ENCODE peak calls at places on chromosomes 16 and 17, in nine cellular contexts. One of them, this sample, is unnamed.
A peak's percentile ranks its signal among the peaks of the same experiment; 100 is the strongest.

GRCh38 chr16:70429888-70430666 is 8.8 kb downstream of the ST3GAL2 start:
- DNase-seq in stomach: no peak
- DNase-seq in right lobe of liver: no peak
- DNase-seq in prostate gland: no peak
- DNase-seq in tibial nerve: no peak
- DNase-seq in uterus: no peak
- DNase-seq in transverse colon: no peak
- DNase-seq in Peyer's patch: no peak
- DNase-seq in IMR-90: no peak
- DNase-seq in this sample: no peak

GRCh38 chr17:8420041-8420934 is 15.4 kb upstream of the NDEL1 start:
- DNase-seq in Peyer's patch: peak; percentile 82
- DNase-seq in uterus: no peak
- DNase-seq in tibial nerve: peak; percentile 50
- DNase-seq in IMR-90: peak; percentile 52
- DNase-seq in transverse colon: peak; percentile 71
- DNase-seq in right lobe of liver: peak; percentile 86
- DNase-seq in prostate gland: no peak
- DNase-seq in stomach: peak; percentile 94
- DNase-seq in this sample: no peak

GRCh38 chr16:84535408-84535807 is 30.9 kb upstream of the MEAK7 start:
- DNase-seq in stomach: no peak
- DNase-seq in Peyer's patch: no peak
- DNase-seq in right lobe of liver: no peak
- DNase-seq in transverse colon: no peak
- DNase-seq in prostate gland: no peak
- DNase-seq in uterus: no peak
- DNase-seq in tibial nerve: no peak
- DNase-seq in IMR-90: no peak
- DNase-seq in this sample: no peak

GRCh38 chr16:74667215-74667765 is 613 bp upstream of the RFWD3 start:
- DNase-seq in IMR-90: peak; percentile 3
- DNase-seq in tibial nerve: no peak
- DNase-seq in right lobe of liver: peak; percentile 41
- DNase-seq in prostate gland: no peak
- DNase-seq in transverse colon: peak; percentile 19
- DNase-seq in stomach: peak; percentile 34
- DNase-seq in Peyer's patch: peak; percentile 64
- DNase-seq in uterus: peak; percentile 24
- DNase-seq in this sample: no peak

GRCh38 chr17:58193641-58194259 is 1.2 kb downstream of the EPX start:
- DNase-seq in stomach: no peak
- DNase-seq in right lobe of liver: no peak
- DNase-seq in IMR-90: no peak
- DNase-seq in tibial nerve: no peak
- DNase-seq in uterus: no peak
- DNase-seq in prostate gland: no peak
- DNase-seq in transverse colon: no peak
- DNase-seq in Peyer's patch: no peak
- DNase-seq in this sample: no peak

GRCh38 chr17:69050999-69051775 is 9.5 kb downstream of the ABCA9 start:
- DNase-seq in Peyer's patch: no peak
- DNase-seq in prostate gland: no peak
- DNase-seq in transverse colon: no peak
- DNase-seq in IMR-90: peak; percentile 54
- DNase-seq in right lobe of liver: no peak
- DNase-seq in stomach: no peak
- DNase-seq in tibial nerve: no peak
- DNase-seq in uterus: no peak
- DNase-seq in this sample: no peak

GRCh38 chr16:52549011-52549692 is 2.2 kb upstream of the TOX3 start:
- DNase-seq in right lobe of liver: no peak
- DNase-seq in stomach: no peak
- DNase-seq in prostate gland: no peak
- DNase-seq in transverse colon: no peak
- DNase-seq in IMR-90: no peak
- DNase-seq in uterus: no peak
- DNase-seq in tibial nerve: no peak
- DNase-seq in Peyer's patch: no peak
- DNase-seq in this sample: peak; percentile 60

GRCh38 chr17:66751771-66752170 is 83.1 kb upstream of the CACNG5 start:
- DNase-seq in tibial nerve: no peak
- DNase-seq in right lobe of liver: no peak
- DNase-seq in prostate gland: no peak
- DNase-seq in stomach: no peak
- DNase-seq in transverse colon: no peak
- DNase-seq in IMR-90: no peak
- DNase-seq in Peyer's patch: no peak
- DNase-seq in uterus: no peak
- DNase-seq in this sample: no peak

GRCh38 chr16:76157629-76158028 is 119.6 kb upstream of the CNTNAP4 start:
- DNase-seq in uterus: no peak
- DNase-seq in stomach: no peak
- DNase-seq in prostate gland: no peak
- DNase-seq in tibial nerve: no peak
- DNase-seq in right lobe of liver: no peak
- DNase-seq in transverse colon: no peak
- DNase-seq in Peyer's patch: no peak
- DNase-seq in IMR-90: no peak
- DNase-seq in this sample: no peak

GRCh38 chr17:80103061-80103481 is 1.7 kb downstream of the GAA start:
- DNase-seq in tibial nerve: no peak
- DNase-seq in prostate gland: no peak
- DNase-seq in transverse colon: no peak
- DNase-seq in uterus: no peak
- DNase-seq in IMR-90: no peak
- DNase-seq in stomach: no peak
- DNase-seq in Peyer's patch: no peak
- DNase-seq in right lobe of liver: no peak
- DNase-seq in this sample: no peak

GRCh38 chr17:82170412-82170961 is 42.2 kb downstream of the CCDC57 start:
- DNase-seq in prostate gland: no peak
- DNase-seq in transverse colon: no peak
- DNase-seq in IMR-90: no peak
- DNase-seq in uterus: no peak
- DNase-seq in stomach: no peak
- DNase-seq in tibial nerve: peak; percentile 38
- DNase-seq in Peyer's patch: no peak
- DNase-seq in right lobe of liver: peak; percentile 60
- DNase-seq in this sample: no peak

GRCh38 chr17:19744922-19745757 is 3.0 kb downstream of the ALDH3A1 start:
- DNase-seq in uterus: peak; percentile 94
- DNase-seq in stomach: peak; percentile 96
- DNase-seq in tibial nerve: peak; percentile 99
- DNase-seq in prostate gland: peak; percentile 91
- DNase-seq in right lobe of liver: peak; percentile 87
- DNase-seq in Peyer's patch: peak; percentile 97
- DNase-seq in IMR-90: peak; percentile 55
- DNase-seq in transverse colon: peak; percentile 96
- DNase-seq in this sample: peak; percentile 97
- TF ChIP-seq POLR2A in uterus: no peak
- TF ChIP-seq POLR2A in stomach: no peak
- TF ChIP-seq POLR2A in tibial nerve: no peak
- TF ChIP-seq POLR2A in prostate gland: no peak
- TF ChIP-seq POLR2A in right lobe of liver: no peak
- TF ChIP-seq POLR2A in Peyer's patch: no peak
- TF ChIP-seq POLR2A in IMR-90: no peak
- TF ChIP-seq POLR2A in transverse colon: peak; percentile 10
- TF ChIP-seq POLR2A in this sample: no peak

GRCh38 chr17:33019161-33019560 is 27.5 kb downstream of the SPACA3 start:
- DNase-seq in IMR-90: no peak
- DNase-seq in prostate gland: no peak
- DNase-seq in uterus: no peak
- DNase-seq in Peyer's patch: no peak
- DNase-seq in stomach: no peak
- DNase-seq in right lobe of liver: no peak
- DNase-seq in tibial nerve: no peak
- DNase-seq in transverse colon: no peak
- DNase-seq in this sample: no peak

GRCh38 chr17:33023790-33024189 is 32.1 kb downstream of the SPACA3 start:
- DNase-seq in transverse colon: no peak
- DNase-seq in tibial nerve: no peak
- DNase-seq in right lobe of liver: no peak
- DNase-seq in prostate gland: no peak
- DNase-seq in IMR-90: no peak
- DNase-seq in stomach: no peak
- DNase-seq in Peyer's patch: no peak
- DNase-seq in uterus: no peak
- DNase-seq in this sample: no peak

GRCh38 chr17:33017366-33017765 is 25.7 kb downstream of the SPACA3 start:
- DNase-seq in right lobe of liver: no peak
- DNase-seq in Peyer's patch: no peak
- DNase-seq in uterus: no peak
- DNase-seq in tibial nerve: no peak
- DNase-seq in IMR-90: no peak
- DNase-seq in stomach: no peak
- DNase-seq in prostate gland: no peak
- DNase-seq in transverse colon: no peak
- DNase-seq in this sample: no peak

GRCh38 chr17:33024688-33025486 is 33.2 kb downstream of the SPACA3 start:
- DNase-seq in Peyer's patch: no peak
- DNase-seq in right lobe of liver: no peak
- DNase-seq in prostate gland: no peak
- DNase-seq in IMR-90: no peak
- DNase-seq in stomach: no peak
- DNase-seq in tibial nerve: no peak
- DNase-seq in uterus: no peak
- DNase-seq in transverse colon: no peak
- DNase-seq in this sample: no peak

DNA sequence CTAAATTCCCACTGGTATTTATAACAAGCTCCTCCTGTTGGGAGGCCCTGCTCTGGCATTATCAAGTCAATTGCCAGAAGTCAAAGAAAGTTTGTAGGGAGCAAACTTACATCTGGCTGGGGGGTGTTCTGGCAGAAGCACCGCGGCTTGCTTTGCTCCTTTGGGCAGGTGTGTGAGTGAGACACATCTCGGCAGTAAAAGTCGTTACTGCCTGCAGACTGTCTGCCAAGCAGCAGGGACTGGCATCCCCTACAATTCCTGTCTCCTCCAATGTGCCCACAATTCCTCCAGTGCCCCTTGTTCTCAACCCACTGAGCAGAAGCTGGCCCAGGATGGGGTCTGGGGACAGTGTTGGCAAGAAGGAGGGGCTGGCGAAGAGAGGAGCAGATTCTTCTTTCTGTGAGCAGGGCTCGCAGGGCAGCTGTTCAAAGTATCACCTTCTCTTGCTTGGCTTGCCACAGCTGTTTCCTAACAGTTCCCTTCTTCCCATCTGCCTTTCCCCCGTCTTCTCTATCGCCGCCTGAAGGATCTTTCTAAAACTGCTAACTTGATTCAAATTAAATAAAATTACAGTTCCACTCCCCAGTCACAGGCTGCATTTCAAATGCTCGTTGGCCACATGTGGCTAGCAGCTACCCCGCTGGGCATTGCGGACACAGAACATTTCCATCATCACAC is 30.2 kb downstream of the SPACA3 start:
- DNase-seq in Peyer's patch: no peak
- DNase-seq in uterus: no peak
- DNase-seq in stomach: no peak
- DNase-seq in right lobe of liver: no peak
- DNase-seq in IMR-90: peak; percentile 11
- DNase-seq in tibial nerve: no peak
- DNase-seq in prostate gland: no peak
- DNase-seq in transverse colon: no peak
- DNase-seq in this sample: no peak
- TF ChIP-seq CTCF in Peyer's patch: no peak
- TF ChIP-seq CTCF in uterus: no peak
- TF ChIP-seq CTCF in stomach: no peak
- TF ChIP-seq CTCF in right lobe of liver: no peak
- TF ChIP-seq CTCF in IMR-90: peak; percentile 14
- TF ChIP-seq CTCF in tibial nerve: no peak
- TF ChIP-seq CTCF in prostate gland: no peak
- TF ChIP-seq CTCF in transverse colon: no peak
- TF ChIP-seq CTCF in this sample: no peak

DNA sequence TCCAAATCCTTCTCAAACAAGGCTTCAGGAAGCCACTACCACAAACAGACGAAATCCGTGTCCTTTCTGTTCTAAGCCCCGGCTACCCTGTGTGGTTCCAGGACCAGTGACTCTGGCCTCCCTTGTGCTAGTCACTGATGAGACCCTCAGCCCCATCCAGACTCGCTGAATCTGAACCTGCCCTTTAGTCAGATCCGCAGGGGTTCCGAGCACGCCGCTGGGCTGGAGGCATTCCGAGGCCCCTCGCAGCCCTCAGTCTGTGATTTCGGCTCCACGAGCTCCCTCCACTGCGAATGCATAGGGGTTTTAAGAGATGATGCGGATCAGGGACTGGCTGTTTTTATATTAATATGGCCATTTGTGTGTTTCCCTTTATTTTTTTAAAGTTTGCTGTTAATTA is 292.7 kb downstream of the IRF8 start:
- DNase-seq in transverse colon: no peak
- DNase-seq in prostate gland: no peak
- DNase-seq in tibial nerve: no peak
- DNase-seq in IMR-90: no peak
- DNase-seq in uterus: no peak
- DNase-seq in Peyer's patch: no peak
- DNase-seq in stomach: no peak
- DNase-seq in right lobe of liver: no peak
- DNase-seq in this sample: no peak
- H3K27me3 ChIP-seq in transverse colon: peaks cover 22% of the 10 kb centered on the region
- H3K27me3 ChIP-seq in prostate gland: peaks cover 16% of the 10 kb centered on the region
- H3K27me3 ChIP-seq in tibial nerve: peaks cover 56% of the 10 kb centered on the region
- H3K27me3 ChIP-seq in IMR-90: peaks cover 1% of the 10 kb centered on the region
- H3K27me3 ChIP-seq in uterus: peaks cover 19% of the 10 kb centered on the region
- H3K27me3 ChIP-seq in Peyer's patch: no peaks in the 10 kb centered on the region
- H3K27me3 ChIP-seq in stomach: peaks cover 33% of the 10 kb centered on the region
- H3K27me3 ChIP-seq in right lobe of liver: no peaks in the 10 kb centered on the region
- H3K27me3 ChIP-seq in this sample: no peaks in the 10 kb centered on the region

GRCh38 chr16:8622315-8622656 is 788 bp downstream of the METTL22 start:
- DNase-seq in Peyer's patch: no peak
- DNase-seq in IMR-90: no peak
- DNase-seq in right lobe of liver: no peak
- DNase-seq in tibial nerve: no peak
- DNase-seq in uterus: no peak
- DNase-seq in transverse colon: no peak
- DNase-seq in prostate gland: no peak
- DNase-seq in stomach: no peak
- DNase-seq in this sample: no peak
- TF ChIP-seq POLR2A in Peyer's patch: no peak
- TF ChIP-seq POLR2A in IMR-90: no peak
- TF ChIP-seq POLR2A in right lobe of liver: no peak
- TF ChIP-seq POLR2A in tibial nerve: no peak
- TF ChIP-seq POLR2A in uterus: no peak
- TF ChIP-seq POLR2A in transverse colon: no peak
- TF ChIP-seq POLR2A in prostate gland: no peak
- TF ChIP-seq POLR2A in stomach: no peak
- TF ChIP-seq POLR2A in this sample: no peak

DNA sequence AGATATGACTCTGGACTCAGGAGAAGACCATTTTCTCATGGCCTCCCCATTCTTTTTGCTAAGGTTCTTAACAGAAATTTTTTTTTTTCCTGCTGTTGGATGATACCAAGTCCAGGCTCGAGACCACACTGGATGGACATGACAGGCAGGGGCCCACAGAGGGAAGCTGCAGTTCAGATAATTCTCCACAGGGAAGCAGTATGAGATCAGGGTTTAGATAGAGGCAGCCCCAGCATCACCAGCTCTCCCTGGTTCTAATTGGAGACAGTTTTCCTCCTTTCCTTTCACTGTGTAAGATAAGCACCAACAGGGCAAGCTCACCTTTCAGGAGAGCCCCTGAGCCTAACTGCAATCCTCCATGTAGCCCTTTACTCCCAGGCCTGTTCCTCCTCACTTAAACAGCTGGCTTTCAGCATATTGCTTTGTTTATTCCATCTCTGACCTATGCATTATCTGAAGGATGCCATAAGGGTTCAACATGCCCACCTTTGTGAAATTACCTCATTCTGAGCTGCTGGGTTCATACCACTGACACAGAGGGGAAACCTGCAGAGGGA is 108.1 kb downstream of the SNX11 start:
- DNase-seq in Peyer's patch: peak; percentile 57
- DNase-seq in right lobe of liver: no peak
- DNase-seq in tibial nerve: no peak
- DNase-seq in prostate gland: no peak
- DNase-seq in stomach: no peak
- DNase-seq in IMR-90: peak; percentile 28
- DNase-seq in uterus: no peak
- DNase-seq in transverse colon: peak; percentile 11
- DNase-seq in this sample: no peak
- TF ChIP-seq CTCF in Peyer's patch: peak; percentile 79
- TF ChIP-seq CTCF in right lobe of liver: peak; percentile 42
- TF ChIP-seq CTCF in tibial nerve: peak; percentile 29
- TF ChIP-seq CTCF in prostate gland: peak; percentile 28
- TF ChIP-seq CTCF in stomach: no peak
- TF ChIP-seq CTCF in IMR-90: peak; percentile 37
- TF ChIP-seq CTCF in uterus: no peak
- TF ChIP-seq CTCF in transverse colon: peak; percentile 55
- TF ChIP-seq CTCF in this sample: peak; percentile 38